ENCODE peak calls at places on chromosomes 1 and 21, in seven cellular contexts. One of them, this sample, is unnamed.

GRCh38 chr21:45265721-45266517 is 21.8 kb downstream of the POFUT2 start:
- DNase-seq in iPS DF 6.9: no peak
- DNase-seq in pancreas: no peak
- DNase-seq in lung: no peak
- DNase-seq in astrocyte: no peak
- DNase-seq in CD8-positive, alpha-beta memory T cell: no peak
- DNase-seq in A549: no peak
- DNase-seq in this sample: peak; percentile 44

GRCh38 chr1:218507355-218508002 is 162.3 kb downstream of the TGFB2 start:
- DNase-seq in iPS DF 6.9: no peak
- DNase-seq in pancreas: no peak
- DNase-seq in lung: no peak
- DNase-seq in astrocyte: no peak
- DNase-seq in CD8-positive, alpha-beta memory T cell: no peak
- DNase-seq in A549: no peak
- DNase-seq in this sample: no peak

GRCh38 chr21:36375994-36376393 is 9.2 kb upstream of the CHAF1B start:
- DNase-seq in iPS DF 6.9: no peak
- DNase-seq in pancreas: no peak
- DNase-seq in lung: no peak
- DNase-seq in astrocyte: no peak
- DNase-seq in CD8-positive, alpha-beta memory T cell: no peak
- DNase-seq in A549: no peak
- DNase-seq in this sample: no peak

GRCh38 chr1:206788487-206789050 is 16.3 kb upstream of the IL10 start:
- DNase-seq in iPS DF 6.9: no peak
- DNase-seq in pancreas: no peak
- DNase-seq in lung: no peak
- DNase-seq in astrocyte: no peak
- DNase-seq in CD8-positive, alpha-beta memory T cell: no peak
- DNase-seq in A549: no peak
- DNase-seq in this sample: no peak

GRCh38 chr1:155761746-155762400 is 73.0 kb downstream of the DAP3 start:
- DNase-seq in iPS DF 6.9: no peak
- DNase-seq in pancreas: no peak
- DNase-seq in lung: no peak
- DNase-seq in astrocyte: no peak
- DNase-seq in CD8-positive, alpha-beta memory T cell: no peak
- DNase-seq in A549: no peak
- DNase-seq in this sample: no peak

GRCh38 chr1:36123357-36123756 is 1.7 kb downstream of the COL8A2 start:
- DNase-seq in iPS DF 6.9: no peak
- DNase-seq in pancreas: no peak
- DNase-seq in lung: no peak
- DNase-seq in astrocyte: no peak
- DNase-seq in CD8-positive, alpha-beta memory T cell: no peak
- DNase-seq in A549: no peak
- DNase-seq in this sample: no peak

GRCh38 chr1:112557385-112557784 is 48.6 kb downstream of the WNT2B start:
- DNase-seq in iPS DF 6.9: no peak
- DNase-seq in pancreas: no peak
- DNase-seq in lung: no peak
- DNase-seq in astrocyte: no peak
- DNase-seq in CD8-positive, alpha-beta memory T cell: no peak
- DNase-seq in A549: no peak
- DNase-seq in this sample: no peak

GRCh38 chr1:68218485-68218884 is 13.8 kb downstream of the WLS start:
- DNase-seq in iPS DF 6.9: no peak
- DNase-seq in pancreas: no peak
- DNase-seq in lung: no peak
- DNase-seq in astrocyte: peak; percentile 54
- DNase-seq in CD8-positive, alpha-beta memory T cell: no peak
- DNase-seq in A549: no peak
- DNase-seq in this sample: no peak

GRCh38 chr1:41880261-41880660 is 38.5 kb downstream of the HIVEP3 start:
- DNase-seq in iPS DF 6.9: no peak
- DNase-seq in pancreas: no peak
- DNase-seq in lung: no peak
- DNase-seq in astrocyte: no peak
- DNase-seq in CD8-positive, alpha-beta memory T cell: no peak
- DNase-seq in A549: no peak
- DNase-seq in this sample: no peak

GRCh38 chr1:202283379-202283844 is 58.3 kb downstream of the UBE2T start:
- DNase-seq in iPS DF 6.9: no peak
- DNase-seq in pancreas: no peak
- DNase-seq in lung: no peak
- DNase-seq in astrocyte: peak; percentile 89
- DNase-seq in CD8-positive, alpha-beta memory T cell: no peak
- DNase-seq in A549: peak; percentile 28
- DNase-seq in this sample: no peak

GRCh38 chr1:156900019-156900718 is 6.7 kb downstream of the PEAR1 start:
- DNase-seq in iPS DF 6.9: no peak
- DNase-seq in pancreas: no peak
- DNase-seq in lung: no peak
- DNase-seq in astrocyte: peak; percentile 62
- DNase-seq in CD8-positive, alpha-beta memory T cell: no peak
- DNase-seq in A549: no peak
- DNase-seq in this sample: no peak

GRCh38 chr1:64235133-64235532 is 31.7 kb downstream of the UBE2U start:
- DNase-seq in iPS DF 6.9: no peak
- DNase-seq in pancreas: no peak
- DNase-seq in lung: no peak
- DNase-seq in astrocyte: no peak
- DNase-seq in CD8-positive, alpha-beta memory T cell: no peak
- DNase-seq in A549: no peak
- DNase-seq in this sample: no peak

GRCh38 chr1:183993132-183993531 is 44.4 kb downstream of the COLGALT2 start:
- DNase-seq in iPS DF 6.9: no peak
- DNase-seq in pancreas: no peak
- DNase-seq in lung: no peak
- DNase-seq in astrocyte: no peak
- DNase-seq in CD8-positive, alpha-beta memory T cell: no peak
- DNase-seq in A549: no peak
- DNase-seq in this sample: no peak

GRCh38 chr21:46156378-46156645 is 933 bp upstream of the FTCD start:
- DNase-seq in iPS DF 6.9: no peak
- DNase-seq in pancreas: no peak
- DNase-seq in lung: no peak
- DNase-seq in astrocyte: no peak
- DNase-seq in CD8-positive, alpha-beta memory T cell: no peak
- DNase-seq in A549: no peak
- DNase-seq in this sample: peak; percentile 24

GRCh38 chr21:46052703-46053651 is 44.9 kb upstream of the COL6A2 start:
- DNase-seq in iPS DF 6.9: no peak
- DNase-seq in pancreas: no peak
- DNase-seq in lung: no peak
- DNase-seq in astrocyte: peak; percentile 96
- DNase-seq in CD8-positive, alpha-beta memory T cell: peak; percentile 59
- DNase-seq in A549: no peak
- DNase-seq in this sample: peak; percentile 27

GRCh38 chr1:246771366-246771765 is 47.2 kb downstream of the SCCPDH start:
- DNase-seq in iPS DF 6.9: no peak
- DNase-seq in pancreas: no peak
- DNase-seq in lung: no peak
- DNase-seq in astrocyte: no peak
- DNase-seq in CD8-positive, alpha-beta memory T cell: no peak
- DNase-seq in A549: no peak
- DNase-seq in this sample: no peak

GRCh38 chr1:65174585-65174984 is 26.6 kb downstream of the AK4 start:
- DNase-seq in iPS DF 6.9: no peak
- DNase-seq in pancreas: no peak
- DNase-seq in lung: peak; percentile 60
- DNase-seq in astrocyte: peak; percentile 98
- DNase-seq in CD8-positive, alpha-beta memory T cell: no peak
- DNase-seq in A549: no peak
- DNase-seq in this sample: no peak

GRCh38 chr1:220225957-220226356 is 46.3 kb downstream of the RAB3GAP2 start:
- DNase-seq in iPS DF 6.9: no peak
- DNase-seq in pancreas: no peak
- DNase-seq in lung: no peak
- DNase-seq in astrocyte: no peak
- DNase-seq in CD8-positive, alpha-beta memory T cell: no peak
- DNase-seq in A549: no peak
- DNase-seq in this sample: no peak

GRCh38 chr21:27132270-27132669 is 165.4 kb upstream of the ADAMTS5 start:
- DNase-seq in iPS DF 6.9: no peak
- DNase-seq in pancreas: no peak
- DNase-seq in lung: no peak
- DNase-seq in astrocyte: peak; percentile 16
- DNase-seq in CD8-positive, alpha-beta memory T cell: no peak
- DNase-seq in A549: no peak
- DNase-seq in this sample: no peak

GRCh38 chr1:191674780-191675179 is 483.5 kb upstream of the RGS18 start:
- DNase-seq in iPS DF 6.9: no peak
- DNase-seq in pancreas: no peak
- DNase-seq in lung: no peak
- DNase-seq in astrocyte: no peak
- DNase-seq in CD8-positive, alpha-beta memory T cell: no peak
- DNase-seq in A549: no peak
- DNase-seq in this sample: no peak

DNA sequence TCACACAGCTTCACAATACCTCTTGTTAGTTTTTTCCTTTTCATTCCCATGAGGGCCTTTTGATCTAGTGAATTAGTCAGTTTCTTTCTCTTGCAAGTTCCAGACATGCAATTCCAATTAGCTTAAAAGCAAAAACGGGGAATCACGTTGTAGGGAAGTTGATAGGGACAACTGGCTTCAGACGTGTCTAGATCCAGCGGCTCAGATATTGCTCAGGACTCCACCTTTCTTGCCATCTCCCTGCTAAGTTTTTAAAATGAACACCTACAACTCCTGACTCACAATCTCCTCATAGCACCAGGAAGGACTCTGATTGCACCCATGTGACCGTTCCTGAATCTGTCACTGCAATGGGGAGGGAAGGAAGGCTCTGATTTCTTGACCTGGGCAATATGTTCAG is 63.8 kb upstream of the ARHGAP29 start:
- DNase-seq in iPS DF 6.9: no peak
- DNase-seq in pancreas: no peak
- DNase-seq in lung: no peak
- DNase-seq in astrocyte: no peak
- DNase-seq in CD8-positive, alpha-beta memory T cell: no peak
- DNase-seq in A549: no peak
- DNase-seq in this sample: no peak
- H3K4me1 ChIP-seq in iPS DF 6.9: no peaks in the 10 kb centered on the region
- H3K4me1 ChIP-seq in pancreas: peaks cover 6% of the 10 kb centered on the region
- H3K4me1 ChIP-seq in lung: peaks cover 3% of the 10 kb centered on the region
- H3K4me1 ChIP-seq in astrocyte: peaks cover 35% of the 10 kb centered on the region
- H3K4me1 ChIP-seq in CD8-positive, alpha-beta memory T cell: no peaks in the 10 kb centered on the region
- H3K4me1 ChIP-seq in A549: peaks cover 23% of the 10 kb centered on the region
- H3K4me1 ChIP-seq in this sample: no peaks in the 10 kb centered on the region

DNA sequence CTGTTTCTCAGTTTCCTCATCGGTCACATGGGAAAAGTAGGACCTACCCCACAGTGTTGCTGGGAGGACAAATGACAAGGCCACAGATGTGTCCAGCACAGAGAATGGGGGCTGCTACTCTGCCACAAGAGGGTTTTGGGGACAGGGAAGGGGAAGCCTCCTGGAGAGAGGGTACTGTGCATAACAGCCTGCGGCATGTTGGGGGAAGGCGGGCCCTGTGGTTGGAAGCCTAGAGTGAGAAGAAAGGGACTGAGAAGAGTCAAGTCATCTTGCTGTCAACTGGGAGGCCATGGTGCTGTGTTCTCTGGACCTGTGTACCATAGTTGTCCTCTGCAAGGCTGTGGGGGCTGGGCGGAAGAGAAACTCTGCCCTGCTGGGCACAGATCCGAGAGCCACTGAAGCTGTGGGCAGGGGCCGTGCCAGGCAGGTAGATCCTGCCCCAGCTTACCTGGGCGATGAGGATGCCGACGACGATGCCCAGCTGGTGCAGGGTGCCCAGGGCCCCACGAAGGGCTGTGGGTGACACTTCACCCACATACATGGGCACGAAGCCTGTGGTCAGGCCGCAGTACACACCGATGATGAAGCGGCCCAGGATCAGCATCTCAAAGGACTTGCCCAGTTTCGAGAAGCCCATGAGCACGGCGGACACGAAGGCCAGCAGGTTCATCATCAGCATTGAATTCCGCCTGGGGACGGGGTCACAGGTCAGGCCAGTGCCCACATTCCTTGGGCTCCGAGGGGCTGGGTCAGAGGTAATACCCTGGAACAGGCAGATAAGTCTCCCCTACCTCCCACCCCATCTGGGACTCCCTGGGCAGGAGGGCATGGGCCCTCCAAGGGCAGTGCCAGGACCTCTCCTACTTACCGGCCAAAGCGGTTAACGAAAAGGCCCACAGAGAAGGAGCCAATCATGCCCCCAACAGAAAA is 28.2 kb downstream of the SLC2A1 start:
- DNase-seq in iPS DF 6.9: no peak
- DNase-seq in pancreas: no peak
- DNase-seq in lung: no peak
- DNase-seq in astrocyte: no peak
- DNase-seq in CD8-positive, alpha-beta memory T cell: no peak
- DNase-seq in A549: no peak
- DNase-seq in this sample: no peak
- H3K4me3 ChIP-seq in iPS DF 6.9: no peak overlapping the region
- H3K4me3 ChIP-seq in pancreas: no peak overlapping the region
- H3K4me3 ChIP-seq in lung: no peak overlapping the region
- H3K4me3 ChIP-seq in astrocyte: no peak overlapping the region
- H3K4me3 ChIP-seq in CD8-positive, alpha-beta memory T cell: peak overlapping the region; percentile 30
- H3K4me3 ChIP-seq in A549: no peak overlapping the region
- H3K4me3 ChIP-seq in this sample: no peak overlapping the region

GRCh38 chr1:19979494-19979977 is at the start of gene PLA2G2A:
- DNase-seq in iPS DF 6.9: no peak
- DNase-seq in pancreas: no peak
- DNase-seq in lung: no peak
- DNase-seq in astrocyte: no peak
- DNase-seq in CD8-positive, alpha-beta memory T cell: no peak
- DNase-seq in A549: no peak
- DNase-seq in this sample: no peak
- H3K4me1 ChIP-seq in iPS DF 6.9: peaks cover 1% of the 10 kb centered on the region
- H3K4me1 ChIP-seq in pancreas: peaks cover 4% of the 10 kb centered on the region
- H3K4me1 ChIP-seq in lung: no peaks in the 10 kb centered on the region
- H3K4me1 ChIP-seq in astrocyte: no peaks in the 10 kb centered on the region
- H3K4me1 ChIP-seq in CD8-positive, alpha-beta memory T cell: no peaks in the 10 kb centered on the region
- H3K4me1 ChIP-seq in A549: no peaks in the 10 kb centered on the region
- H3K4me1 ChIP-seq in this sample: no peaks in the 10 kb centered on the region

DNA sequence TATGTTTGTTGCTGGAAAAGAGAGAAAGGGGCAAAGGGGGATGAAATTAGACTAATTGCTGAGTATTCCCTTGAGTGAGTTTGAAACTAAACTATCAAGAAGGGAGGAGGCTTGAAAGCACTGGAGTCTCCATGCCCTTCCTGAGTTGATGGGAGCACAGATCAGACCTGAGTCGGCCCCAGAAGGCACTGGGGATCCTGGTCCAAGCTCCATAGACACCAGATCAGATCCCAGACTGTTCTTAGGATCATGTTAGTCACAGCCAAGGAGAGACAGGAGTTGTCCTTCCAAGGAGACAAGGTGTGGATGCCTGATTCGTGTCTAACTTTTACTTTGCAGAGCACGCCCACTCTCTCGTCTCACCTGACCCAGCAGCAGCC is 152.3 kb downstream of the NR5A2 start:
- DNase-seq in iPS DF 6.9: no peak
- DNase-seq in pancreas: no peak
- DNase-seq in lung: no peak
- DNase-seq in astrocyte: no peak
- DNase-seq in CD8-positive, alpha-beta memory T cell: no peak
- DNase-seq in A549: no peak
- DNase-seq in this sample: no peak
- H3K4me3 ChIP-seq in iPS DF 6.9: no peak overlapping the region
- H3K4me3 ChIP-seq in pancreas: no peak overlapping the region
- H3K4me3 ChIP-seq in lung: no peak overlapping the region
- H3K4me3 ChIP-seq in astrocyte: no peak overlapping the region
- H3K4me3 ChIP-seq in CD8-positive, alpha-beta memory T cell: no peak overlapping the region
- H3K4me3 ChIP-seq in A549: no peak overlapping the region
- H3K4me3 ChIP-seq in this sample: no peak overlapping the region